ENCODE peak calls at places on chromosomes 3 and 15, in ten cellular contexts. R is transverse colon, U is colonic mucosa, W is cardiac muscle cell, E is foreskin fibroblast, J is GM13976, X is adrenal gland, Q is H9, Y is HFF-Myc, B is fibroblast of mammary gland. N is an unnamed sample.

GRCh38 chr3:146747928-146748327 is 142.8 kb upstream of the PLSCR5 start:
- DNase-seq in W (peak; percentile 28), E (peak; percentile 54), X (no peak), R (no peak), U (no peak), J (no peak), Y (peak; percentile 37), Q (no peak), B (peak; percentile 67), N (no peak)

GRCh38 chr3:193016437-193016887 is 98.8 kb upstream of the MB21D2 start:
- DNase-seq in W (peak; percentile 70), Q (peak; percentile 40), R (no peak), X (peak; percentile 79), U (no peak), Y (no peak), B (peak; percentile 9), J (no peak), E (peak; percentile 14), N (no peak)

GRCh38 chr3:179969525-179969924 is 67.2 kb downstream of the PEX5L start:
- DNase-seq in B (peak; percentile 74), R (no peak), Q (no peak), U (no peak), W (no peak), X (no peak), Y (no peak), J (no peak), E (peak; percentile 0), N (no peak)

GRCh38 chr3:170508876-170509275 is 77.0 kb downstream of the SLC7A14 start:
- DNase-seq in E (no peak), U (no peak), X (no peak), W (no peak), Y (no peak), B (no peak), R (no peak), J (no peak), Q (no peak), N (no peak)

GRCh38 chr3:47398218-47398617 is 17.4 kb downstream of the PTPN23 start:
- DNase-seq in W (no peak), X (no peak), R (no peak), B (no peak), E (no peak), U (no peak), Y (no peak), Q (no peak), J (no peak), N (no peak)

GRCh38 chr3:146594843-146595482 is 10.2 kb downstream of the PLSCR5 start:
- DNase-seq in J (no peak), B (peak; percentile 37), R (no peak), U (no peak), W (peak; percentile 35), X (no peak), Y (no peak), Q (no peak), E (no peak), N (no peak)

GRCh38 chr3:40690696-40691597 is 166.2 kb downstream of the ZNF621 start:
- DNase-seq in J (no peak), R (peak; percentile 66), Y (no peak), U (peak; percentile 63), W (peak; percentile 49), B (peak; percentile 43), X (peak; percentile 29), E (no peak), Q (no peak), N (no peak)

GRCh38 chr15:69232144-69232543 is 66.6 kb upstream of the PAQR5 start:
- DNase-seq in B (peak; percentile 33), E (peak; percentile 20), Y (no peak), X (no peak), W (peak; percentile 13), Q (no peak), U (no peak), J (no peak), R (no peak), N (no peak)

GRCh38 chr15:37881237-37882013 is 53.0 kb upstream of the TMCO5A start:
- DNase-seq in Y (no peak), X (no peak), W (no peak), U (no peak), E (no peak), J (no peak), R (no peak), B (no peak), Q (no peak), N (no peak)

GRCh38 chr15:37888356-37888755 is 46.1 kb upstream of the TMCO5A start:
- DNase-seq in Q (no peak), Y (no peak), R (no peak), E (no peak), B (no peak), X (no peak), W (no peak), U (no peak), J (no peak), N (no peak)

GRCh38 chr15:37880835-37881153 is 53.6 kb upstream of the TMCO5A start:
- DNase-seq in J (no peak), U (no peak), X (no peak), W (no peak), E (no peak), R (no peak), Y (no peak), B (no peak), Q (no peak), N (no peak)

GRCh38 chr15:37882640-37883039 is 51.8 kb upstream of the TMCO5A start:
- DNase-seq in W (no peak), R (no peak), Q (no peak), E (no peak), X (no peak), B (no peak), U (no peak), Y (no peak), J (no peak), N (no peak)

GRCh38 chr15:37885651-37886050 is 48.8 kb upstream of the TMCO5A start:
- DNase-seq in E (no peak), U (no peak), B (no peak), Y (no peak), Q (no peak), X (no peak), W (no peak), J (no peak), R (no peak), N (no peak)
- TF ChIP-seq CTCF in E (no peak), U (no peak), B (no peak), Y (no peak), Q (no peak), X (no peak), W (no peak), J (no peak), R (no peak), N (no peak)

GRCh38 chr3:58824285-58824684 is 157.7 kb upstream of the FAM3D start:
- DNase-seq in Q (peak; percentile 59), W (peak; percentile 65), U (peak; percentile 85), R (peak; percentile 79), J (peak; percentile 37), X (peak; percentile 49), E (peak; percentile 62), Y (peak; percentile 56), B (peak; percentile 71), N (no peak)
- TF ChIP-seq CTCF in Q (peak; percentile 90), W (peak; percentile 72), U (peak; percentile 56), R (peak; percentile 52), J (peak; percentile 42), X (no peak), E (peak; percentile 84), Y (peak; percentile 83), B (peak; percentile 78), N (peak; percentile 79)

DNA sequence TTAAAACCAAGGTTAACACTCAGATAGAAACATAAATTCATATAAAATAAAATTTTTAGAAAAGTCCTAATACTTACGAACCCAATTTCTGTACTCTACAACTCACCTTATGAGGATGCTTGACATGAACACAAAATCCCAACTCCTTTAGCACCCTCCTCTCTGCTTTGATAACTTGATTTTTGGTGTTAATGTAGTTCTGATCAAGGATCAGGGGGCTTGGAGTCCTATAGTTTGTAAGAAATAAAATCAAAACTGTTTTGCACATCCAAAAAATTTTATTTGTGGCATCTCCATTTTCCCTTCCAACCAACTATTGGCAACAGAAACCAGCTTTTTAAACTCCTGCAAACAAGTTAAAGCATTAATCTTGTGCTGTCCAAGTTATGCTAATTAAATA is 7.0 kb downstream of the CCNL1 start:
- DNase-seq in Q (no peak), J (no peak), B (no peak), E (no peak), R (no peak), W (no peak), Y (no peak), X (no peak), U (no peak), N (no peak)
- TF ChIP-seq CTCF in Q (no peak), J (no peak), B (no peak), E (no peak), R (no peak), W (no peak), Y (no peak), X (no peak), U (no peak), N (no peak)

GRCh38 chr3:139679218-139679617 is 1.4 kb upstream of the NMNAT3 start:
- DNase-seq in R (no peak), E (no peak), B (no peak), Y (no peak), U (no peak), X (no peak), W (no peak), J (no peak), Q (no peak), N (no peak)

GRCh38 chr3:139676634-139677197 is 1.1 kb downstream of the NMNAT3 start:
- DNase-seq in R (no peak), J (no peak), Y (no peak), Q (no peak), E (no peak), X (no peak), B (no peak), W (no peak), U (no peak), N (no peak)

GRCh38 chr3:139674585-139675260 is 3.0 kb downstream of the NMNAT3 start:
- DNase-seq in W (no peak), X (no peak), Y (no peak), U (no peak), Q (no peak), E (no peak), J (no peak), R (no peak), B (no peak), N (no peak)

GRCh38 chr3:139675327-139675726 is 2.4 kb downstream of the NMNAT3 start:
- DNase-seq in B (no peak), W (no peak), Y (no peak), Q (peak; percentile 38), E (no peak), R (no peak), U (no peak), X (no peak), J (no peak), N (no peak)

DNA sequence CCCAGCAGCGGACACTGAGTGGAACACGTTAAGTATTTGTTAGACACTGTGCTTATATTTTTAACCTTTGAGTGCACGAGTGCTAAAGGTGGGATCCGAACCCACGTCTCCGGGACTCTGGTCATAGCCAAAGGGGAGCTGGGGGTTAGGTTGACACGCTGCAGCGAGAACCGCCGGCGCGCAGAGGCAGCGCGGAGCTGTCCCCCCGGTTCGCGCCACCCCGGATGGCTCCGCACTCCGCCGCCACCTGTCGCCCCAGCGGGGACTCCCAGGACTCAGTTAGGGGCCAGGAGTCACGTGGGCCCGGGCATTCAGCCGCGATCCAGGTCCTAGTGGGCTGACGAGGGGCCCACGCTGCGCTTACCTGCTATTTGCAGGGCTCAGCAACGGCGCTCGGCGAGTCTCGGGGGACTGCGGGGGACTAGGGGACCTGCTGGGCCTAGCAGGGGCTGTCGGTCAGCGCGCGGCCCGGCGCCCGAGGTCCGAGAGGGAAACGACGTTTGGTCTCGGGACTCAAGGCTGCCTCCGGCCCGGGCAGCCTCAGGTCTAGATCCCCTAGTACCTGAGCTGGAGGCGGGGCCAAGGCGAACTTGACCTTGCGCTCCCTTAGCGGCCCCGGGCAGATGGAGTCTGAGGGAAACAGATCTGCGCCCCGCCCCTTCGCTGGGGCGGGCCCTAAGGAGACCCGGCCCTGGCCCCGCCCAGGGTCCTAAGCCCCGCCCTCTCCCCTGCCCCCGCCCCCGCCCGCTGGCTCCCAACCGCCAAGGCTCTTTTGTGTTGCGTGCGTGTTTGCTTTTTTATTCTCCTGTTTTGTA is at the start of gene NMNAT3:
- DNase-seq in R (peak; percentile 92), W (peak; percentile 67), Y (no peak), E (peak; percentile 16), Q (peak; percentile 95), U (peak; percentile 96), X (peak; percentile 89), B (peak; percentile 45), J (peak; percentile 92), N (no peak)
- TF ChIP-seq CTCF in R (no peak), W (no peak), Y (no peak), E (no peak), Q (no peak), U (no peak), X (no peak), B (no peak), J (peak; percentile 19), N (no peak)

N was measured in osteocyte.